ENCODE peak calls at places on chromosome 1, in six cellular contexts. M is bronchial epithelial cell, E is stomach, N is tibial nerve, S is kidney epithelial cell, B is spleen. F is an unnamed sample.

GRCh38 chr1:224851210-224851849 is 78.1 kb upstream of the DNAH14 start:
- DNase-seq in B (no peak), S (peak), M (peak), E (peak), N (peak), F (no peak)

GRCh38 chr1:61446531-61446991 is 278.4 kb downstream of the TM2D1 start:
- DNase-seq in N (no peak), E (no peak), M (no peak), B (no peak), S (peak), F (no peak)

GRCh38 chr1:53577141-53578100 is 118.2 kb downstream of the DMRTB1 start:
- DNase-seq in N (no peak), B (peak), M (no peak), E (no peak), S (no peak), F (no peak)

GRCh38 chr1:118116909-118117308 is 68.1 kb downstream of the SPAG17 start:
- DNase-seq in M (no peak), B (no peak), E (no peak), S (no peak), N (no peak), F (no peak)

GRCh38 chr1:113307771-113308451 is 82.4 kb upstream of the MAGI3 start:
- DNase-seq in N (no peak), B (no peak), M (peak), S (peak), E (no peak), F (no peak)

GRCh38 chr1:94925561-94926364 is 1.1 kb downstream of the CNN3 start:
- DNase-seq in N (peak), M (peak), B (no peak), E (peak), S (peak), F (peak)

GRCh38 chr1:212447478-212447877 is 14.8 kb downstream of the NENF start:
- DNase-seq in N (no peak), B (peak), S (no peak), E (no peak), M (no peak), F (no peak)

GRCh38 chr1:81345110-81345509 is 455.6 kb upstream of the ADGRL2 start:
- DNase-seq in B (no peak), S (no peak), E (no peak), M (no peak), N (no peak), F (no peak)

GRCh38 chr1:152034654-152035405 is 2.0 kb downstream of the S100A11 start:
- DNase-seq in B (no peak), M (peak), E (peak), S (no peak), N (peak), F (no peak)
- TF ChIP-seq CTCF in B (peak), M (peak), E (no peak), S (peak), N (peak), F (peak)

DNA sequence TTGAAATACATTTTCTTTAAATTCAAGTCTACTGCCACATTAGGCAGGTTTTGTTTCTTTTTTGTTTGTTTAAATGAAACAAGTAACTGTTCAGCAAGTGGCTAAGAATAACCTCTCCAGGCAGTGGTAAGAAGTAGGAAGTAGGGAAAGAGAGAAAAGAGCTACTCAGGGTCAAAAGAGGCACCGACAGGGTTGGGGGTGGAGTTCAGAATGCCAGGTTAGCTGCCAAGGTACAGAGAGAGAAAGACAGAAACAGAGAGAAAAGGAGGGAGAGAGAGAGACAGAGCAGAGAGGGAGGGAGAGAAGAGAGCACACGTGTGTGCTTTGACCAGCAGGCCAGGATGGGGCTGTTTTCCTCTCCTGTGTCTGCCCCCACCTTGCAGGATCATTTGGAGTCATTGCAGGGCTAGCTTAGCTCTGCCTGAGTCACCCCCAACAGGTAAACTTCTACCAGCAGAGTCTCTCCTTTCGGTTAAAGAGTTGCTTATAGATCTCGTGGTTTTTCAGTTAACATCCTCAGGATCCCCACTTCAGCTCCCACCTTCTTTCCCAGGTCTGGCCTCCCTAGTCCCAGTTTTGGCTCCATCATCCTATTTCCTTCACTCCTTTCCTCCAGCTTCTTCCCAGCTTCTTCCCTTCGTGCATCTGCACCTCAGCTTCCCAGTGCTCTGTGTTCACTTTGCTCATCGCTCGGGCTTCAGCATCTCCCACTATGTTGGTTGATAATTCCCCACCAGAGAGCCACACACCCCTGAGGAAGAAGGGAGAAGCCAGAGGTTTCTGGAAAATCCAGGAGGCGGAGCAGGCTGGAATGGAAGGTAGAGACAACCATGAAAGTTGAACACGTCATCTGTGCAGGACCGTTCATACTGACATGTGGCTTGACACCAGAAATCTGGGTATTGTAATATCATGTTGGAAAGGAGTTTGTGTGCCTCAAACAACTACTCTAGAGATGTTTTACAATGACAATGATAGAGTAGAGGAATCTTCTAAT is 21.8 kb upstream of the RAB4A start:
- DNase-seq in S (no peak), M (no peak), E (no peak), B (no peak), N (no peak), F (no peak)
- H3K4me3 ChIP-seq in S (no peak), M (no peak), E (no peak), B (no peak), N (no peak), F (no peak)

GRCh38 chr1:208724079-208724478 is 479.9 kb upstream of the PLXNA2 start:
- DNase-seq in M (no peak), B (no peak), S (no peak), E (no peak), N (no peak), F (no peak)
- TF ChIP-seq CTCF in M (no peak), B (no peak), S (no peak), E (no peak), N (no peak), F (no peak)

GRCh38 chr1:225907341-225907740 is 16.7 kb downstream of the PYCR2 start:
- DNase-seq in B (peak), M (no peak), S (no peak), E (no peak), N (no peak), F (no peak)
- H3K4me3 ChIP-seq in B (no peak), M (no peak), S (no peak), E (no peak), N (no peak), F (no peak)

F was measured in AG04449.